ENCODE peak calls at places on chromosomes 16 and 17, in five cellular contexts. B is fibroblast of lung, F is Peyer's patch, E is tibial artery, V is esophagus squamous epithelium. A is an unnamed sample.

GRCh38 chr16:25006504-25007055 is 8.6 kb downstream of the ARHGAP17 start:
- DNase-seq in F (no peak), E (peak; percentile 51), B (peak; percentile 75), V (no peak), A (no peak)

GRCh38 chr16:6645758-6646423 is 686.8 kb upstream of the RBFOX1 start:
- DNase-seq in F (no peak), E (no peak), V (no peak), B (no peak), A (no peak)

GRCh38 chr17:56937688-56938087 is 23.2 kb downstream of the COIL start:
- DNase-seq in B (no peak), V (no peak), F (no peak), E (no peak), A (no peak)

GRCh38 chr17:45003877-45004276 is 35.8 kb upstream of the C1QL1 start:
- DNase-seq in F (no peak), B (no peak), E (no peak), V (no peak), A (no peak)

GRCh38 chr17:77365584-77366186 is 224.9 kb downstream of the SEC14L1 start:
- DNase-seq in E (peak; percentile 85), B (peak; percentile 81), V (no peak), F (no peak), A (peak; percentile 67)

GRCh38 chr17:43477832-43478634 is 5.7 kb upstream of the DHX8 start:
- DNase-seq in F (no peak), E (no peak), B (no peak), V (no peak), A (no peak)

GRCh38 chr17:8488931-8489330 is 53.2 kb downstream of the NDEL1 start:
- DNase-seq in F (no peak), B (peak; percentile 93), E (peak; percentile 81), V (no peak), A (peak; percentile 70)

GRCh38 chr17:1969712-1970111 is 55.4 kb downstream of the RTN4RL1 start:
- DNase-seq in B (no peak), V (no peak), E (no peak), F (no peak), A (no peak)

GRCh38 chr16:4692460-4693295 is 684 bp upstream of the NUDT16L1 start:
- DNase-seq in E (no peak), B (no peak), V (no peak), F (no peak), A (no peak)

GRCh38 chr17:77708049-77708448 is 250.5 kb upstream of the TNRC6C start:
- DNase-seq in E (no peak), B (no peak), F (no peak), V (no peak), A (no peak)

GRCh38 chr16:18983565-18984424 is at the start of gene TMC7:
- DNase-seq in F (no peak), B (peak; percentile 80), V (no peak), E (peak; percentile 47), A (peak; percentile 11)

GRCh38 chr16:84738255-84739038 is 38.6 kb downstream of the USP10 start:
- DNase-seq in B (peak; percentile 79), F (peak; percentile 80), E (peak; percentile 77), V (no peak), A (no peak)

GRCh38 chr16:67296422-67296821 is 17.1 kb downstream of the PLEKHG4 start:
- DNase-seq in V (no peak), E (no peak), F (no peak), B (peak; percentile 82), A (no peak)

GRCh38 chr17:36509272-36509985 is 22.9 kb downstream of the ZNHIT3 start:
- DNase-seq in E (no peak), F (no peak), B (no peak), V (no peak), A (no peak)

GRCh38 chr16:24018485-24018884 is 182.7 kb downstream of the PRKCB start:
- DNase-seq in F (no peak), E (no peak), V (no peak), B (no peak), A (no peak)

GRCh38 chr17:79844869-79845600 is 5.8 kb upstream of the CBX4 start:
- DNase-seq in E (no peak), B (no peak), V (no peak), F (no peak), A (no peak)

GRCh38 chr17:66343531-66344078 is 41.2 kb downstream of the PRKCA start:
- DNase-seq in E (no peak), V (no peak), B (no peak), F (no peak), A (no peak)

GRCh38 chr17:27245230-27245696 is 48.7 kb upstream of the WSB1 start:
- DNase-seq in V (peak; percentile 48), B (peak; percentile 97), F (peak; percentile 72), E (peak; percentile 86), A (peak; percentile 58)

GRCh38 chr17:65169691-65170090 is 32.5 kb downstream of the RGS9 start:
- DNase-seq in V (no peak), F (no peak), E (no peak), B (no peak), A (no peak)

GRCh38 chr17:60989439-60989838 is 311.8 kb downstream of the BCAS3 start:
- DNase-seq in V (no peak), B (no peak), F (no peak), E (no peak), A (no peak)

GRCh38 chr16:70769761-70770160 is 31.2 kb downstream of the VAC14 start:
- DNase-seq in V (no peak), F (no peak), B (no peak), E (no peak), A (no peak)

GRCh38 chr17:61400058-61400785 is 579 bp downstream of the TBX2 start:
- DNase-seq in B (peak; percentile 58), V (no peak), E (no peak), F (no peak), A (no peak)

GRCh38 chr17:61294777-61295176 is 104.9 kb upstream of the TBX2 start:
- DNase-seq in F (no peak), E (no peak), V (no peak), B (peak; percentile 69), A (no peak)

GRCh38 chr16:68756250-68757051 is 19.4 kb downstream of the CDH1 start:
- DNase-seq in E (no peak), B (no peak), F (no peak), V (no peak), A (no peak)

GRCh38 chr17:80364091-80364691 is 50.8 kb upstream of the ENDOV start:
- DNase-seq in B (peak; percentile 11), E (peak; percentile 23), F (no peak), V (no peak), A (no peak)

GRCh38 chr16:86052926-86053325 is 154.0 kb downstream of the IRF8 start:
- DNase-seq in E (no peak), B (no peak), V (no peak), F (no peak), A (no peak)

GRCh38 chr16:48684148-48684547 is 74.2 kb upstream of the N4BP1 start:
- DNase-seq in E (no peak), B (no peak), V (no peak), F (no peak), A (no peak)

GRCh38 chr17:50355336-50355700 is 9.4 kb downstream of the XYLT2 start:
- DNase-seq in F (no peak), E (no peak), B (no peak), V (no peak), A (no peak)

GRCh38 chr16:67844441-67844840 is 2.3 kb upstream of the NUTF2 start:
- DNase-seq in B (no peak), V (no peak), E (no peak), F (no peak), A (no peak)

GRCh38 chr16:83913234-83913633 is 14.3 kb downstream of the MLYCD start:
- DNase-seq in F (no peak), E (no peak), B (peak; percentile 84), V (no peak), A (no peak)

GRCh38 chr17:29196784-29197515 is 16.8 kb upstream of the MYO18A start:
- DNase-seq in E (no peak), V (no peak), B (no peak), F (no peak), A (no peak)

GRCh38 chr16:56688762-56689161 is 6.5 kb downstream of the MT1X start:
- DNase-seq in V (no peak), F (no peak), E (no peak), B (no peak), A (no peak)

GRCh38 chr16:30748634-30749445 is 615 bp downstream of the PHKG2 start:
- DNase-seq in B (peak; percentile 23), F (peak; percentile 25), V (no peak), E (no peak), A (no peak)

GRCh38 chr17:76025294-76025693 is 1.8 kb downstream of the EVPL start:
- DNase-seq in F (no peak), V (no peak), B (no peak), E (no peak), A (no peak)

GRCh38 chr17:17853811-17854527 is 17.2 kb upstream of the SREBF1 start:
- DNase-seq in B (no peak), V (no peak), E (no peak), F (no peak), A (no peak)
- H3K27ac ChIP-seq in B (no peak overlapping the region), V (no peak overlapping the region), E (peak overlapping the region; percentile 74), F (no peak overlapping the region), A (no peak overlapping the region)

GRCh38 chr17:72878975-72879660 is 213.4 kb downstream of the SLC39A11 start:
- DNase-seq in V (no peak), F (no peak), E (no peak), B (no peak), A (no peak)

GRCh38 chr17:72879877-72880276 is 212.6 kb downstream of the SLC39A11 start:
- DNase-seq in F (no peak), V (no peak), B (no peak), E (no peak), A (no peak)

GRCh38 chr17:72876413-72876812 is 216.1 kb downstream of the SLC39A11 start:
- DNase-seq in V (no peak), B (no peak), E (no peak), F (no peak), A (no peak)

DNA sequence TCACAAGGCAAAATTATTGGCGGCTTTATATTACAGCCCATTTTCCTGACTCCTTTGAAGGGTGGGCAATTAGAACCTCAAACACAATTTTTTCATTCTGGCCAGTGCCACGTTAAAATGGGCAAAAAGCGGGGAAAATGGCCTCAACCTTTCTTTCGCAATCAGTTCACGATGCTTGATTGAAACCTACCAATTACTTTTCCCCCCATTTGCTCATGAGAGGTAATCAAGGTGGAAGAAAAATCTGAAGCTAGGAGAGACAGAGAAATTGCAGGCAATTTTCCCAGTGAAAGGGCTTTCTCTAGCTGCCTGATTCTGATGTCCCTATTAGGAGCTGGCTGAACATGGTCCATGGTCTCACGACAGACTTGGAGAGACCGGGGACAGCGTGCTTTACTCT is 215.1 kb downstream of the SLC39A11 start:
- DNase-seq in V (no peak), E (no peak), F (no peak), B (no peak), A (no peak)
- H3K9me3 ChIP-seq in V (peaks cover 32% of the 10 kb centered on the region), E (peaks cover 12% of the 10 kb centered on the region), F (peaks cover 14% of the 10 kb centered on the region), B (no peaks in the 10 kb centered on the region), A (peaks cover 6% of the 10 kb centered on the region)

DNA sequence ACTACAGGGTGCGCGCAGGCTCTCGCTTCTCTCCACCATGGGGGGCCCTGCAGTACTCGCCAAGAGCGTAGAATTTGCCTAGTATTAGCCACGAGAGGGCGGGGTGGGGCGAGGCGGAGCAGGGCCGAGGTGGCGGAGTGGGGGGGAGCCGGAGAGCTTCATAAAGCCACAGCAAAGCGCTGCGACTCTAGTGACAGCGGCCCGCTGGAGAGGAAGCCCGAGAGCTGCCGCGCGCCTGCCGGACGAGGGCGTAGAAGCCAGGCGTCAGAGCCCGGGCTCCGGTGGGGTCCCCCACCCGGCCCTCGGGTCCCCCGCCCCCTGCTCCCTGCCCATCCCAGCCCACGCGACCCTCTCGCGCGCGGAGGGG is at the start of gene TBX21:
- DNase-seq in B (no peak), V (peak; percentile 48), E (peak; percentile 46), F (peak; percentile 95), A (no peak)
- H3K27ac ChIP-seq in B (no peak within 1 kb of the TSS), V (peak within 1 kb of the TSS; percentile 33), E (no peak within 1 kb of the TSS), F (peak within 1 kb of the TSS; percentile 86), A (no peak within 1 kb of the TSS)

GRCh38 chr16:2519711-2520080 is 475 bp upstream of the AMDHD2 start:
- DNase-seq in B (no peak), V (no peak), F (no peak), E (peak; percentile 31), A (no peak)
- H3K9me3 ChIP-seq in B (no peaks in the 10 kb centered on the region), V (no peaks in the 10 kb centered on the region), F (no peaks in the 10 kb centered on the region), E (no peaks in the 10 kb centered on the region), A (no peaks in the 10 kb centered on the region)

A was measured in thoracic aorta.